ENCODE peak calls at places on chromosomes 5 and 9, in seven cellular contexts. R is activated CD4-positive, alpha-beta T cell treated with anti-CD3 and anti-CD28 coated beads, Interleukin-2, amount 50 U/mL, for 1 hour; Y is PC-9; K is left ventricle myocardium inferior; M is left lung; J is Ammon's horn; V is CD4-positive, CD25-positive, alpha-beta regulatory T cell. Q is an unnamed sample.

GRCh38 chr5:134525687-134526482 is 415 bp downstream of the JADE2 start:
- DNase-seq in R (peak), Y (peak), K (peak), M (peak), J (peak), V (peak), Q (peak)

GRCh38 chr5:16593013-16593412 is 23.8 kb downstream of the RETREG1 start:
- DNase-seq in R (no peak), Y (no peak), K (no peak), M (no peak), J (no peak), V (no peak), Q (no peak)

GRCh38 chr9:27291292-27291691 is 5.7 kb downstream of the EQTN start:
- DNase-seq in R (no peak), Y (no peak), K (no peak), M (no peak), J (no peak), V (no peak), Q (no peak)

GRCh38 chr9:110320651-110321050 is 17.0 kb downstream of the TXNDC8 start:
- DNase-seq in R (no peak), Y (no peak), K (no peak), M (no peak), J (no peak), V (no peak), Q (no peak)

GRCh38 chr9:87793292-87793691 is 67.4 kb downstream of the CTSL start:
- DNase-seq in R (no peak), Y (peak), K (no peak), M (no peak), J (peak), V (no peak), Q (no peak)

GRCh38 chr9:124815601-124816000 is 37.7 kb upstream of the WDR38 start:
- DNase-seq in R (no peak), Y (no peak), K (no peak), M (no peak), J (no peak), V (no peak), Q (no peak)

GRCh38 chr9:126363847-126364671 is 37.4 kb downstream of the MVB12B start:
- DNase-seq in R (no peak), Y (no peak), K (no peak), M (no peak), J (no peak), V (no peak), Q (no peak)

GRCh38 chr9:11931109-11931508 is 762.1 kb upstream of the TYRP1 start:
- DNase-seq in R (no peak), Y (no peak), K (no peak), M (no peak), J (no peak), V (no peak), Q (no peak)

GRCh38 chr9:132977626-132978450 is 656 bp upstream of the GFI1B start:
- DNase-seq in R (peak), Y (peak), K (peak), M (peak), J (peak), V (peak), Q (peak)

GRCh38 chr9:114387678-114388431 is at the start of gene AKNA:
- DNase-seq in R (peak), Y (no peak), K (peak), M (peak), J (peak), V (peak), Q (peak)

GRCh38 chr9:134632329-134632728 is 9.3 kb upstream of the COL5A1 start:
- DNase-seq in R (no peak), Y (no peak), K (peak), M (peak), J (no peak), V (no peak), Q (peak)

GRCh38 chr5:113538313-113538712 is 24.8 kb downstream of the YTHDC2 start:
- DNase-seq in R (no peak), Y (no peak), K (no peak), M (no peak), J (no peak), V (no peak), Q (no peak)

GRCh38 chr5:42813533-42813932 is 1.8 kb upstream of the SELENOP start:
- DNase-seq in R (no peak), Y (no peak), K (no peak), M (no peak), J (peak), V (no peak), Q (no peak)

GRCh38 chr5:135667662-135668061 is 88.9 kb upstream of the CXCL14 start:
- DNase-seq in R (no peak), Y (no peak), K (no peak), M (no peak), J (no peak), V (no peak), Q (no peak)

GRCh38 chr5:114319236-114319635 is 42.6 kb upstream of the KCNN2 start:
- DNase-seq in R (no peak), Y (no peak), K (no peak), M (no peak), J (no peak), V (no peak), Q (no peak)

GRCh38 chr5:9051779-9052178 is 494.1 kb downstream of the SEMA5A start:
- DNase-seq in R (no peak), Y (no peak), K (no peak), M (no peak), J (no peak), V (no peak), Q (no peak)

GRCh38 chr5:130605200-130605599 is 559.9 kb downstream of the HINT1 start:
- DNase-seq in R (no peak), Y (peak), K (no peak), M (no peak), J (no peak), V (no peak), Q (no peak)

GRCh38 chr5:179327026-179327735 is 18.1 kb downstream of the ADAMTS2 start:
- DNase-seq in R (no peak), Y (no peak), K (peak), M (peak), J (no peak), V (no peak), Q (no peak)

GRCh38 chr9:109968702-109969450 is 188.9 kb downstream of the PALM2AKAP2 start:
- DNase-seq in R (no peak), Y (no peak), K (no peak), M (no peak), J (peak), V (peak), Q (no peak)

GRCh38 chr9:124840300-124840833 is 12.9 kb upstream of the WDR38 start:
- DNase-seq in R (no peak), Y (no peak), K (no peak), M (no peak), J (no peak), V (no peak), Q (no peak)

GRCh38 chr9:72978724-72979123 is 25.9 kb upstream of the ALDH1A1 start:
- DNase-seq in R (no peak), Y (no peak), K (no peak), M (no peak), J (no peak), V (no peak), Q (no peak)